ENCODE peak calls at places on chromosomes 13 and 19, in eight cellular contexts. M, Y, F, Q, H, G, U and N are unnamed samples.

GRCh38 chr13:79779761-79780160 is 298.8 kb downstream of the NDFIP2 start:
- DNase-seq in M (peak), Y (no peak), F (peak), Q (no peak), H (no peak), G (peak), U (peak), N (peak)

GRCh38 chr19:35066691-35067563 is 25.4 kb downstream of the HPN start:
- DNase-seq in M (peak), Y (peak), F (peak), Q (peak), H (peak), G (peak), U (peak), N (peak)

GRCh38 chr13:27125357-27126282 is 46.0 kb downstream of the USP12 start:
- DNase-seq in M (no peak), Y (no peak), F (peak), Q (no peak), H (no peak), G (no peak), U (no peak), N (no peak)

GRCh38 chr13:43377149-43377548 is 353.8 kb downstream of the DNAJC15 start:
- DNase-seq in M (no peak), Y (no peak), F (no peak), Q (no peak), H (no peak), G (no peak), U (no peak), N (no peak)

GRCh38 chr19:41223431-41224234 is 4.6 kb downstream of the AXL start:
- DNase-seq in M (no peak), Y (no peak), F (peak), Q (no peak), H (no peak), G (peak), U (no peak), N (peak)

GRCh38 chr13:40653558-40654318 is 12.7 kb downstream of the FOXO1 start:
- DNase-seq in M (no peak), Y (peak), F (no peak), Q (no peak), H (no peak), G (no peak), U (no peak), N (no peak)

GRCh38 chr19:18906605-18907519 is 10.9 kb upstream of the CERS1 start:
- DNase-seq in M (no peak), Y (no peak), F (no peak), Q (no peak), H (no peak), G (no peak), U (no peak), N (no peak)

GRCh38 chr19:41302624-41303351 is 7.2 kb upstream of the CCDC97 start:
- DNase-seq in M (no peak), Y (peak), F (no peak), Q (peak), H (peak), G (no peak), U (peak), N (no peak)

GRCh38 chr19:54560881-54561385 is 12.7 kb upstream of the LILRA2 start:
- DNase-seq in M (no peak), Y (no peak), F (no peak), Q (no peak), H (no peak), G (no peak), U (no peak), N (no peak)

GRCh38 chr13:59360108-59360507 is 803.6 kb downstream of the DIAPH3 start:
- DNase-seq in M (no peak), Y (no peak), F (peak), Q (no peak), H (no peak), G (no peak), U (peak), N (no peak)

GRCh38 chr19:23762884-23763711 is 4.4 kb upstream of the ZNF681 start:
- DNase-seq in M (no peak), Y (peak), F (peak), Q (peak), H (peak), G (peak), U (peak), N (peak)

GRCh38 chr19:18339703-18340102 is 695 bp upstream of the PGPEP1 start:
- DNase-seq in M (no peak), Y (no peak), F (peak), Q (no peak), H (no peak), G (peak), U (no peak), N (peak)

GRCh38 chr13:106369091-106369490 is 166.4 kb downstream of the EFNB2 start:
- DNase-seq in M (no peak), Y (no peak), F (no peak), Q (no peak), H (no peak), G (no peak), U (no peak), N (no peak)